ENCODE peak calls at places on chromosomes 1 and 21, in seven cellular contexts. One of them, this sample, is unnamed.

GRCh38 chr1:164636744-164637143 is 77.8 kb downstream of the PBX1 start:
- DNase-seq in RWPE2: no peak
- DNase-seq in upper lobe of right lung: no peak
- DNase-seq in right lobe of liver: no peak
- DNase-seq in uterus: no peak
- DNase-seq in ovary: no peak
- DNase-seq in Panc1: no peak
- DNase-seq in this sample: no peak

GRCh38 chr1:5705751-5706150 is 286.5 kb downstream of the NPHP4 start:
- DNase-seq in uterus: no peak
- DNase-seq in Panc1: no peak
- DNase-seq in ovary: no peak
- DNase-seq in right lobe of liver: no peak
- DNase-seq in upper lobe of right lung: no peak
- DNase-seq in RWPE2: no peak
- DNase-seq in this sample: no peak

GRCh38 chr1:160971618-160972056 is 17.0 kb upstream of the ITLN2 start:
- DNase-seq in upper lobe of right lung: no peak
- DNase-seq in ovary: no peak
- DNase-seq in uterus: no peak
- DNase-seq in Panc1: no peak
- DNase-seq in right lobe of liver: no peak
- DNase-seq in RWPE2: no peak
- DNase-seq in this sample: no peak

GRCh38 chr1:156970017-156970416 is 49.6 kb downstream of the LRRC71 start:
- DNase-seq in right lobe of liver: no peak
- DNase-seq in uterus: no peak
- DNase-seq in RWPE2: no peak
- DNase-seq in upper lobe of right lung: no peak
- DNase-seq in ovary: no peak
- DNase-seq in Panc1: no peak
- DNase-seq in this sample: no peak

GRCh38 chr21:19122371-19122770 is 718.8 kb upstream of the TMPRSS15 start:
- DNase-seq in RWPE2: no peak
- DNase-seq in right lobe of liver: no peak
- DNase-seq in Panc1: no peak
- DNase-seq in ovary: no peak
- DNase-seq in upper lobe of right lung: no peak
- DNase-seq in uterus: no peak
- DNase-seq in this sample: no peak

GRCh38 chr1:233710031-233710430 is 96.1 kb downstream of the KCNK1 start:
- DNase-seq in uterus: no peak
- DNase-seq in RWPE2: no peak
- DNase-seq in upper lobe of right lung: no peak
- DNase-seq in right lobe of liver: no peak
- DNase-seq in ovary: no peak
- DNase-seq in Panc1: no peak
- DNase-seq in this sample: no peak

GRCh38 chr1:108583757-108584156 is 23.9 kb downstream of the EEIG2 start:
- DNase-seq in upper lobe of right lung: no peak
- DNase-seq in Panc1: no peak
- DNase-seq in uterus: no peak
- DNase-seq in RWPE2: no peak
- DNase-seq in ovary: no peak
- DNase-seq in right lobe of liver: no peak
- DNase-seq in this sample: no peak

GRCh38 chr1:151838491-151839412 is 868 bp downstream of the C2CD4D start:
- DNase-seq in RWPE2: no peak
- DNase-seq in ovary: no peak
- DNase-seq in Panc1: no peak
- DNase-seq in upper lobe of right lung: peak; percentile 68
- DNase-seq in right lobe of liver: no peak
- DNase-seq in uterus: no peak
- DNase-seq in this sample: no peak

GRCh38 chr1:101190441-101190840 is 46.4 kb upstream of the S1PR1 start:
- DNase-seq in RWPE2: no peak
- DNase-seq in uterus: no peak
- DNase-seq in right lobe of liver: no peak
- DNase-seq in ovary: no peak
- DNase-seq in Panc1: no peak
- DNase-seq in upper lobe of right lung: no peak
- DNase-seq in this sample: no peak

GRCh38 chr1:162083273-162083672 is 13.8 kb downstream of the NOS1AP start:
- DNase-seq in ovary: no peak
- DNase-seq in uterus: no peak
- DNase-seq in right lobe of liver: no peak
- DNase-seq in Panc1: no peak
- DNase-seq in RWPE2: no peak
- DNase-seq in upper lobe of right lung: no peak
- DNase-seq in this sample: no peak

GRCh38 chr21:40299441-40299840 is 432.2 kb downstream of the PCP4 start:
- DNase-seq in ovary: no peak
- DNase-seq in right lobe of liver: no peak
- DNase-seq in uterus: no peak
- DNase-seq in Panc1: no peak
- DNase-seq in RWPE2: no peak
- DNase-seq in upper lobe of right lung: no peak
- DNase-seq in this sample: no peak

GRCh38 chr1:78351551-78352216 is 139.1 kb upstream of the PTGFR start:
- DNase-seq in RWPE2: no peak
- DNase-seq in uterus: no peak
- DNase-seq in right lobe of liver: no peak
- DNase-seq in upper lobe of right lung: no peak
- DNase-seq in Panc1: no peak
- DNase-seq in ovary: no peak
- DNase-seq in this sample: no peak

GRCh38 chr1:107896946-107897345 is 68.0 kb downstream of the VAV3 start:
- DNase-seq in right lobe of liver: no peak
- DNase-seq in ovary: no peak
- DNase-seq in uterus: no peak
- DNase-seq in Panc1: no peak
- DNase-seq in RWPE2: no peak
- DNase-seq in upper lobe of right lung: no peak
- DNase-seq in this sample: no peak

GRCh38 chr21:36456714-36457399 is 23.1 kb downstream of the CLDN14 start:
- DNase-seq in ovary: no peak
- DNase-seq in uterus: no peak
- DNase-seq in upper lobe of right lung: no peak
- DNase-seq in Panc1: no peak
- DNase-seq in right lobe of liver: no peak
- DNase-seq in RWPE2: peak; percentile 9
- DNase-seq in this sample: no peak

GRCh38 chr1:9960705-9961562 is 17.7 kb downstream of the NMNAT1 start:
- DNase-seq in right lobe of liver: no peak
- DNase-seq in Panc1: no peak
- DNase-seq in ovary: no peak
- DNase-seq in RWPE2: no peak
- DNase-seq in uterus: no peak
- DNase-seq in upper lobe of right lung: no peak
- DNase-seq in this sample: no peak

GRCh38 chr1:97144527-97144926 is 422.9 kb downstream of the PTBP2 start:
- DNase-seq in RWPE2: no peak
- DNase-seq in upper lobe of right lung: no peak
- DNase-seq in uterus: no peak
- DNase-seq in right lobe of liver: no peak
- DNase-seq in Panc1: no peak
- DNase-seq in ovary: no peak
- DNase-seq in this sample: no peak

DNA sequence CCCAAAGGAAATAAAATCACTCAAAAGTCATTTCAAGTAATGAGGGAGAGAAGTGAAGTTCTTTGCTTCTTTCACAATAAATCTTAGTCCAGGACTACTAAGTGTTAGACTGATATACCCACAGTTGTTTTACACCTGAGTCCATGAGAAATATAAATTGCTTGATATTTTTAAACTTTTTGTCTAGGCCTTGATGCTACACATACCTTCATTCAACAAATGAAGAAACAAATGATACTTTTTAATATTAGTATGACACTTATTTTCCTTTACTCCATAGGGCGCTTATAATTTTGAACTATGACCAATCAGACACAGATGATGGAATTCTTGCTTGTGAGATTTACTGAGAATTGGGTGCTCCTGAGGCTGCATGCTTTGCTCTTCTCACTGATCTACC is at the start of gene OR14K1:
- DNase-seq in uterus: no peak
- DNase-seq in ovary: no peak
- DNase-seq in RWPE2: no peak
- DNase-seq in Panc1: no peak
- DNase-seq in right lobe of liver: no peak
- DNase-seq in upper lobe of right lung: no peak
- DNase-seq in this sample: no peak
- H3K9me3 ChIP-seq in uterus: no peaks in the 10 kb centered on the region
- H3K9me3 ChIP-seq in ovary: no peaks in the 10 kb centered on the region
- H3K9me3 ChIP-seq in RWPE2: peaks cover 2% of the 10 kb centered on the region
- H3K9me3 ChIP-seq in Panc1: no peaks in the 10 kb centered on the region
- H3K9me3 ChIP-seq in right lobe of liver: no peaks in the 10 kb centered on the region
- H3K9me3 ChIP-seq in upper lobe of right lung: no peaks in the 10 kb centered on the region
- H3K9me3 ChIP-seq in this sample: no peaks in the 10 kb centered on the region

GRCh38 chr1:201348211-201348566 is 29.3 kb downstream of the TNNT2 start:
- DNase-seq in right lobe of liver: peak; percentile 21
- DNase-seq in uterus: no peak
- DNase-seq in Panc1: no peak
- DNase-seq in ovary: no peak
- DNase-seq in RWPE2: no peak
- DNase-seq in upper lobe of right lung: peak; percentile 67
- DNase-seq in this sample: peak; percentile 33

GRCh38 chr1:201345081-201345355 is 32.5 kb downstream of the TNNT2 start:
- DNase-seq in Panc1: no peak
- DNase-seq in RWPE2: no peak
- DNase-seq in ovary: no peak
- DNase-seq in right lobe of liver: no peak
- DNase-seq in uterus: no peak
- DNase-seq in upper lobe of right lung: peak; percentile 26
- DNase-seq in this sample: no peak

GRCh38 chr1:201347498-201348210 is 29.8 kb downstream of the TNNT2 start:
- DNase-seq in RWPE2: no peak
- DNase-seq in Panc1: no peak
- DNase-seq in uterus: no peak
- DNase-seq in ovary: no peak
- DNase-seq in upper lobe of right lung: peak; percentile 5
- DNase-seq in right lobe of liver: no peak
- DNase-seq in this sample: no peak

GRCh38 chr1:201346987-201347386 is 30.5 kb downstream of the TNNT2 start:
- DNase-seq in ovary: no peak
- DNase-seq in RWPE2: no peak
- DNase-seq in right lobe of liver: no peak
- DNase-seq in upper lobe of right lung: no peak
- DNase-seq in uterus: no peak
- DNase-seq in Panc1: no peak
- DNase-seq in this sample: no peak

DNA sequence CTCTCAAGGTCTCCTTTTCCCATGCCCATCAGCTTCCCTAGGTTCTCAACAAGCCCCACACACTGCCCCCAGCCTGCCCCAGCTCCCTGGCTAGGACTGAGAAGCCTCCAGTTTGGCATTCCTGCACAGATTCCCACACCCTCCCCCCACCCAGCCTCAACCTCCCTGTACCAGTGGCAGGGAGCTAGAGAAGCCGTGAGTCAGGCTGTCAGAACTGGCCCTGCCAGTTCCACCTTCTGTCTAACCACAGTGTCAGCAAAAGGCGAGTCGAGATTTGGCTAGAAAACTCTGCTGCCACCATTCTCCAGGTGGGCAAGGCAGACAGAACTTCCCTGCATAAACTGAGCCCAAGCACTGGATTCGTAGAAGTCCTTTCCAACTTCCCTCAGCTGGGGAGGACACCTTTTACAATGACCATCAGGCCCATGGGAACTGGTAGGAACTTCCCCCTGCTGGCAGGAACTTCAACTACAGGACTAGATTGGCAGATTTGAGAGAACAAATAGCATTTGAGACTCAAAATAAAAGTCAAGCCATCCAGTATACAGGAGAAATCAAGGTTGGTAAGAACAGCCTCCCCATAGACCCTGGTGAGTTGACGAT is 31.0 kb downstream of the TNNT2 start:
- DNase-seq in right lobe of liver: peak; percentile 16
- DNase-seq in uterus: no peak
- DNase-seq in upper lobe of right lung: peak; percentile 18
- DNase-seq in ovary: peak; percentile 1
- DNase-seq in Panc1: no peak
- DNase-seq in RWPE2: no peak
- DNase-seq in this sample: peak; percentile 47
- TF ChIP-seq CTCF in right lobe of liver: peak; percentile 60
- TF ChIP-seq CTCF in uterus: no peak
- TF ChIP-seq CTCF in upper lobe of right lung: peak; percentile 59
- TF ChIP-seq CTCF in ovary: no peak
- TF ChIP-seq CTCF in Panc1: peak; percentile 78
- TF ChIP-seq CTCF in RWPE2: peak; percentile 78
- TF ChIP-seq CTCF in this sample: peak; percentile 62

DNA sequence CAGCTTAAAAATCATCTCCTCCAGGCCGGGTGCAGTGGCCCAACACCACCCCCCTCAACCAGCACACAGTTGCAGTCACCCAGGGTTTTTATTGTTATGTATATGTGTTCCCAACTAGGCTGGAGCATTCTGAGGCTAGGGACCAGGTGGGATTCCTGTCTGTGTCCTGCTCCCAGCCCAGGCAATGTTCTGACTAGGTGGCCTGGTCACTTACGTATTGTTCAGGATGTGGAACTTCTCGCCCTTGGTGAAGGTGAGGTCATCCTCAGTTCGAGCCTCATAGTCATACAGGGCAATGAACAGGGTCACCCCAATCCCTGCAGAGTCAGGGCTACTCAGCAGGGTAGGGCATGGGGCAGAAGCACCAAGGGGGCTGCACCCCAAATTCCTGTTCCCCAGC is 12.2 kb downstream of the FGR start:
- DNase-seq in uterus: no peak
- DNase-seq in upper lobe of right lung: no peak
- DNase-seq in ovary: no peak
- DNase-seq in RWPE2: no peak
- DNase-seq in right lobe of liver: no peak
- DNase-seq in Panc1: no peak
- DNase-seq in this sample: no peak
- H3K4me1 ChIP-seq in uterus: no peaks in the 10 kb centered on the region
- H3K4me1 ChIP-seq in upper lobe of right lung: peaks cover 31% of the 10 kb centered on the region
- H3K4me1 ChIP-seq in ovary: no peaks in the 10 kb centered on the region
- H3K4me1 ChIP-seq in RWPE2: peaks cover 4% of the 10 kb centered on the region
- H3K4me1 ChIP-seq in right lobe of liver: no peaks in the 10 kb centered on the region
- H3K4me1 ChIP-seq in Panc1: no peaks in the 10 kb centered on the region
- H3K4me1 ChIP-seq in this sample: no peaks in the 10 kb centered on the region

GRCh38 chr21:17458279-17458678 is 54.6 kb upstream of the CXADR start:
- DNase-seq in right lobe of liver: no peak
- DNase-seq in RWPE2: no peak
- DNase-seq in uterus: no peak
- DNase-seq in ovary: no peak
- DNase-seq in Panc1: no peak
- DNase-seq in upper lobe of right lung: no peak
- DNase-seq in this sample: no peak
- H3K9me3 ChIP-seq in right lobe of liver: no peaks in the 10 kb centered on the region
- H3K9me3 ChIP-seq in RWPE2: no peaks in the 10 kb centered on the region
- H3K9me3 ChIP-seq in uterus: no peaks in the 10 kb centered on the region
- H3K9me3 ChIP-seq in ovary: no peaks in the 10 kb centered on the region
- H3K9me3 ChIP-seq in Panc1: no peaks in the 10 kb centered on the region
- H3K9me3 ChIP-seq in upper lobe of right lung: no peaks in the 10 kb centered on the region
- H3K9me3 ChIP-seq in this sample: no peaks in the 10 kb centered on the region

GRCh38 chr1:155648207-155649147 is 38.5 kb downstream of the MSTO1 start:
- DNase-seq in right lobe of liver: no peak
- DNase-seq in Panc1: no peak
- DNase-seq in upper lobe of right lung: no peak
- DNase-seq in uterus: no peak
- DNase-seq in ovary: no peak
- DNase-seq in RWPE2: no peak
- DNase-seq in this sample: no peak
- TF ChIP-seq CTCF in right lobe of liver: no peak
- TF ChIP-seq CTCF in Panc1: peak; percentile 88
- TF ChIP-seq CTCF in upper lobe of right lung: peak; percentile 46
- TF ChIP-seq CTCF in uterus: peak; percentile 47
- TF ChIP-seq CTCF in ovary: no peak
- TF ChIP-seq CTCF in RWPE2: peak; percentile 93
- TF ChIP-seq CTCF in this sample: no peak

This sample was measured in transverse colon.